ENCODE peak calls at places on chromosomes 11 and 22, in five cellular contexts. C is sigmoid colon, O is adrenal gland, D is mammary epithelial cell, L is left ventricle myocardium inferior. H is an unnamed sample. For H3K27me3 and H3K36me3, the result is how much of the 10 kb centered on the place peaks cover.

GRCh38 chr11:77211040-77211451 is 83.0 kb downstream of the MYO7A start:
- DNase-seq in C (no peak), O (no peak), D (no peak), L (no peak), H (no peak)

GRCh38 chr11:19320764-19321163 is 80.0 kb upstream of the E2F8 start:
- DNase-seq in C (no peak), O (no peak), D (no peak), L (no peak), H (no peak)

GRCh38 chr22:27318516-27318915 is 483.0 kb downstream of the MN1 start:
- DNase-seq in C (no peak), O (no peak), D (no peak), L (peak), H (peak)

GRCh38 chr11:32643526-32643925 is 59.9 kb downstream of the EIF3M start:
- DNase-seq in C (no peak), O (no peak), D (peak), L (no peak), H (peak)

GRCh38 chr11:65488273-65489058 is 10.4 kb upstream of the MALAT1 start:
- DNase-seq in C (peak), O (peak), D (peak), L (no peak), H (no peak)

GRCh38 chr11:101127348-101127698 is 2.3 kb downstream of the PGR start:
- DNase-seq in C (peak), O (peak), D (peak), L (peak), H (no peak)

GRCh38 chr22:22030493-22031182 is 48.1 kb upstream of the TOP3B start:
- DNase-seq in C (no peak), O (no peak), D (no peak), L (peak), H (no peak)

GRCh38 chr11:64931290-64931689 is 4.4 kb downstream of the GPHA2 start:
- DNase-seq in C (no peak), O (no peak), D (no peak), L (no peak), H (no peak)

GRCh38 chr22:35008213-35008612 is 57.7 kb upstream of the ISX start:
- DNase-seq in C (no peak), O (no peak), D (no peak), L (no peak), H (no peak)

GRCh38 chr11:67437082-67437821 is at the start of gene PTPRCAP:
- DNase-seq in C (no peak), O (no peak), D (no peak), L (no peak), H (no peak)

GRCh38 chr11:9896902-9897301 is 233.0 kb downstream of the SWAP70 start:
- DNase-seq in C (no peak), O (no peak), D (no peak), L (no peak), H (no peak)

GRCh38 chr11:86980397-86980796 is 25.2 kb upstream of the FZD4 start:
- DNase-seq in C (no peak), O (no peak), D (no peak), L (no peak), H (no peak)

GRCh38 chr11:107705027-107705426 is 6.8 kb downstream of the SLN start:
- DNase-seq in C (no peak), O (no peak), D (peak), L (no peak), H (peak)

GRCh38 chr11:106468091-106468490 is 390.6 kb downstream of the AASDHPPT start:
- DNase-seq in C (no peak), O (no peak), D (no peak), L (no peak), H (no peak)

GRCh38 chr11:61853698-61854169 is 25.6 kb downstream of the FADS2 start:
- DNase-seq in C (no peak), O (peak), D (no peak), L (no peak), H (no peak)

GRCh38 chr11:17399236-17399635 is 10.8 kb upstream of the KCNJ11 start:
- DNase-seq in C (no peak), O (no peak), D (no peak), L (no peak), H (no peak)

GRCh38 chr11:60924110-60924905 is at the start of gene TMEM132A:
- DNase-seq in C (no peak), O (peak), D (peak), L (peak), H (no peak)

GRCh38 chr11:113317297-113317696 is 2.9 kb downstream of the TTC12 start:
- DNase-seq in C (no peak), O (no peak), D (no peak), L (no peak), H (no peak)

GRCh38 chr11:86523738-86524602 is 148.4 kb downstream of the ME3 start:
- DNase-seq in C (no peak), O (peak), D (peak), L (no peak), H (peak)

DNA sequence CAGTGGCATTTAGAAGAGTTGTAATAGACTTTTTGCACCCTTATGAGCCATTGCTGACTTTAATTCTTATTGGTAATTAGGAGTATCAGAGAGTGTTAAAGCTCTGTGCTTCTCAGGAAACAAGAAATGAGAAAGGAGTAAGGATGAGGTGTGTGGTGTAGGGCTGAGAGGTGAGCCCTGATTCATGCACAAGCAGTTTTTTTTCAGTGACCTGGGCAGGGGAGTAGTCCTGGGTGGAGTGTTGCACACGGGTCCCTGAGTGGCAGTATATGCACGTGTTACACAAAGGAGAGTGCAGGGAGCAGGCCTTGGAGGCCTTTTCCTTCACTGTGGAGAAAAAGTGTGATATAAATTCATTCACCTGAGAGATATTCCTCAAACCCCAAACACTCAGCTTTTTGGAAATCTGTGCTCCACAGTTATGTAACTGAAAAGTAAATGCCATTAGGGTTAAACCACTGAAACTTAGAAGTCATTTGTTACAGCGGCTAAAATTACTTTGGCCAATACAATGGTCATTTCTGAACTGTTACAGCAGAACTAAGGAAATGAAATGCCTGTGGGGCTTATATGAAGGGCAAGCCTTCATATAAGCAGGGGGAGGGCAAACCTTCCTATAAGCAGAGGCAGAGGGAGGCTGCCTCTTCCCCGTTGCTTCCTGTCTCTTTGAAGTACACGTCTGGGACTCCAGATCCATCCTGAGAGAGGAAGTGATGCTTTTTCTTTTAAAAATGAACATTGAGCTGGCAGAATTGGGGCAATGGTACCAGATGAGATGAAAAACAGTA is 62.6 kb upstream of the OLFML1 start:
- DNase-seq in C (no peak), O (no peak), D (peak), L (no peak), H (no peak)
- TF ChIP-seq CTCF in C (no peak), O (no peak), D (peak), L (no peak), H (no peak)

DNA sequence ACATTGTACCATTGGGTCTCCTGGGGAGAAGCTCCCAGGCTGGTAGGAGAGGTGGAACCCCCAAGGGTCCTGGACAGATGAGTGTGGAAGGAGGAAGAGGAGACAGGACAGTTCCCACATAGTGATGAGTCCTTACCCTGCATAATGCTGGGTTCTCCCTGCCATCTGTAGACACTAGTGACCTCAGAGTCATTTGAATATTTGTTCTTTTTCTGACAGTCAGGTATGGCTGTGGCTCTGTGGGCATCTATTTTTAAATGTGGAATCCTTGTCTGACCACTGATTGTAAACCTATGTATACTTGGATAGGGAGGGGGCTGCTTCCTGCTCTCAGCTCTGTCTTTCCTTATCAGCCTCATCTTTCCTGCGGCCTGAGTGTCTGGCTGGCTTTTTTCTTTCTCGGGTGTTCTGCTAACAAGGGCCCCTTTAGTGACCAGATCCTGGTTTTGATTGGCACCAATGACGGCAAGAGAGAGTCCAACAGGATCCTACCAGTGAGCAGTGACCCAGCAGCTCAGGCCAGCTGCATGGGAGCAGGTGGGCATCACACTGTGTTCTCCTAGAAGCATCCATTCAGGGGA is 2.6 kb upstream of the SLC5A1 start:
- DNase-seq in C (no peak), O (no peak), D (no peak), L (no peak), H (no peak)
- H3K27me3 ChIP-seq in C (under half), O (under half), D (under half), L (under half), H (under half)

GRCh38 chr11:12390258-12390657 is 12.9 kb downstream of the PARVA start:
- DNase-seq in C (no peak), O (no peak), D (no peak), L (no peak), H (no peak)

GRCh38 chr11:12388939-12389670 is 11.7 kb downstream of the PARVA start:
- DNase-seq in C (no peak), O (no peak), D (no peak), L (no peak), H (no peak)

GRCh38 chr11:12389676-12390075 is 12.3 kb downstream of the PARVA start:
- DNase-seq in C (no peak), O (no peak), D (peak), L (no peak), H (no peak)

GRCh38 chr11:12392672-12393071 is 15.3 kb downstream of the PARVA start:
- DNase-seq in C (no peak), O (no peak), D (peak), L (no peak), H (no peak)

DNA sequence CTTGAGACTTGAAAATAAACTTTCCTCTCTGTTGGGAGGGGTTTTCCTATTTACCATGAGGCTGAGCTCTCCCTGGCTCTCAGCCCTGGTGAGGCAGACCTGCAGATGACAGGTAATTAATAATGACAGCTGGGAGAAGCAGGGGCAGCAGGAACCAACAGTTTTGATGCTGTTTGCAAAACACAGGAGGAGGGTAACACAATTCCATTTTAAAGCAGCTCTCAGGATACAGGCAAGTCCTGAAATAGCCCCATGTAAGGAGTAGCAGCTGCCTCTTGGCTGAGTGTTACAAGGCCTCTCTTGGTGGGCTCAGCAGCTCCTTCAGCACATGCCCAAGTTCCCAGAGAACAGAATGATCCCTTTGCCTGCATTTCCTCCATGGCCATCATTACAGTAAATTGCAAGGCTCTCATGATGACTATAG is 13.3 kb downstream of the PARVA start:
- DNase-seq in C (peak), O (peak), D (no peak), L (no peak), H (no peak)
- H3K36me3 ChIP-seq in C (under half), O (under half), D (under half), L (under half), H (under half)

GRCh38 chr22:46055851-46056168 is 78.8 kb upstream of the WNT7B start:
- DNase-seq in C (no peak), O (no peak), D (no peak), L (no peak), H (no peak)
- TF ChIP-seq CTCF in C (no peak), O (no peak), D (no peak), L (no peak), H (no peak)